ENCODE peak calls at places on chromosomes 2 and 18, in seven cellular contexts. X, B, S, G, N, F and W are unnamed samples.

GRCh38 chr2:197873293-197873701 is 68.9 kb downstream of the PLCL1 start:
- DNase-seq in X (no peak), F (no peak), G (no peak), S (peak), B (no peak), N (peak), W (no peak)

GRCh38 chr2:236675051-236675450 is 105.4 kb downstream of the ACKR3 start:
- DNase-seq in N (no peak), B (no peak), S (peak), F (no peak), G (no peak), X (no peak), W (no peak)

GRCh38 chr2:210818473-210818872 is 262.1 kb downstream of the CPS1 start:
- DNase-seq in S (no peak), G (no peak), F (no peak), N (peak), X (no peak), B (no peak), W (no peak)

GRCh38 chr2:42224422-42225067 is 55.4 kb downstream of the EML4 start:
- DNase-seq in G (no peak), X (no peak), N (no peak), B (no peak), S (no peak), F (no peak), W (no peak)

GRCh38 chr2:210445116-210445707 is 31.3 kb downstream of the LANCL1 start:
- DNase-seq in G (no peak), B (no peak), F (no peak), S (peak), X (peak), N (peak), W (no peak)

GRCh38 chr18:33556846-33557245 is 21.2 kb upstream of the ASXL3 start:
- DNase-seq in N (no peak), G (no peak), X (no peak), F (no peak), B (no peak), S (no peak), W (no peak)

GRCh38 chr2:109647636-109648035 is 33.5 kb downstream of the SOWAHC start:
- DNase-seq in X (peak), F (no peak), G (no peak), N (peak), B (no peak), S (peak), W (no peak)

GRCh38 chr18:13446581-13447470 is 228.3 kb downstream of the LDLRAD4 start:
- DNase-seq in F (peak), B (no peak), G (no peak), N (no peak), X (no peak), S (no peak), W (no peak)

GRCh38 chr18:11849845-11850747 is 1.1 kb upstream of the CHMP1B start:
- DNase-seq in S (peak), F (peak), N (peak), G (peak), B (no peak), X (peak), W (no peak)

GRCh38 chr18:10689231-10689953 is 163.6 kb downstream of the NAPG start:
- DNase-seq in B (no peak), F (no peak), S (no peak), N (no peak), G (no peak), X (no peak), W (peak)

GRCh38 chr18:57755473-57756067 is 47.5 kb downstream of the ATP8B1 start:
- DNase-seq in X (no peak), F (no peak), G (no peak), B (no peak), S (no peak), N (no peak), W (no peak)

GRCh38 chr2:168603439-168603961 is 147.4 kb downstream of the CERS6 start:
- DNase-seq in N (no peak), X (no peak), G (no peak), S (peak), B (no peak), F (no peak), W (no peak)